ENCODE peak calls at places on chromosomes 6 and 20, in four cellular contexts. H is upper lobe of left lung, P is body of pancreas, Q is vagina. K is an unnamed sample.

GRCh38 chr20:17571153-17571527 is 1.3 kb downstream of the DSTN start:
- DNase-seq in H (no peak), P (no peak), Q (no peak), K (no peak)

GRCh38 chr20:63380346-63380870 is 19.3 kb upstream of the CHRNA4 start:
- DNase-seq in H (no peak), P (no peak), Q (no peak), K (no peak)

GRCh38 chr6:42269553-42269952 is 51.9 kb upstream of the MRPS10 start:
- DNase-seq in H (no peak), P (no peak), Q (no peak), K (peak; percentile 86)

GRCh38 chr6:26216015-26216885 is 129.0 kb downstream of the HFE start:
- DNase-seq in H (peak; percentile 53), P (peak; percentile 71), Q (no peak), K (peak; percentile 82)

GRCh38 chr6:146925846-146926245 is 278.4 kb upstream of the STXBP5 start:
- DNase-seq in H (no peak), P (no peak), Q (no peak), K (no peak)

GRCh38 chr6:110542311-110543024 is 66.1 kb upstream of the SLC22A16 start:
- DNase-seq in H (no peak), P (no peak), Q (no peak), K (no peak)

GRCh38 chr20:21027569-21027968 is 78.6 kb downstream of the LINC00237 start:
- DNase-seq in H (no peak), P (no peak), Q (no peak), K (no peak)

GRCh38 chr6:156873654-156874380 is 96.6 kb downstream of the ARID1B start:
- DNase-seq in H (no peak), P (no peak), Q (no peak), K (no peak)

GRCh38 chr20:17863577-17864292 is 104.9 kb downstream of the SNX5 start:
- DNase-seq in H (peak; percentile 34), P (peak; percentile 96), Q (no peak), K (no peak)

GRCh38 chr20:49477200-49477599 is 5.3 kb downstream of the KCNB1 start:
- DNase-seq in H (no peak), P (no peak), Q (no peak), K (no peak)

GRCh38 chr20:18380908-18381529 is 85.8 kb downstream of the DZANK1 start:
- DNase-seq in H (no peak), P (no peak), Q (no peak), K (no peak)

GRCh38 chr6:68967549-68968300 is 332.6 kb downstream of the ADGRB3 start:
- DNase-seq in H (peak; percentile 39), P (peak; percentile 72), Q (no peak), K (peak; percentile 69)

GRCh38 chr6:30720738-30721197 is 616 bp downstream of the TUBB start:
- DNase-seq in H (peak; percentile 87), P (peak; percentile 70), Q (no peak), K (peak; percentile 85)

GRCh38 chr6:30719791-30720737 is at the start of gene TUBB:
- DNase-seq in H (peak; percentile 99), P (peak; percentile 98), Q (peak; percentile 99), K (peak; percentile 95)

GRCh38 chr6:30724906-30725667 is 4.9 kb downstream of the TUBB start:
- DNase-seq in H (no peak), P (no peak), Q (no peak), K (no peak)

GRCh38 chr6:30721198-30722024 is 1.3 kb downstream of the TUBB start:
- DNase-seq in H (peak; percentile 91), P (peak; percentile 92), Q (no peak), K (peak; percentile 89)

GRCh38 chr6:30722280-30723112 is 2.3 kb downstream of the TUBB start:
- DNase-seq in H (peak; percentile 82), P (peak; percentile 78), Q (peak; percentile 94), K (peak; percentile 91)
- TF ChIP-seq POLR2A in H (no peak), P (no peak), Q (no peak), K (no peak)

DNA sequence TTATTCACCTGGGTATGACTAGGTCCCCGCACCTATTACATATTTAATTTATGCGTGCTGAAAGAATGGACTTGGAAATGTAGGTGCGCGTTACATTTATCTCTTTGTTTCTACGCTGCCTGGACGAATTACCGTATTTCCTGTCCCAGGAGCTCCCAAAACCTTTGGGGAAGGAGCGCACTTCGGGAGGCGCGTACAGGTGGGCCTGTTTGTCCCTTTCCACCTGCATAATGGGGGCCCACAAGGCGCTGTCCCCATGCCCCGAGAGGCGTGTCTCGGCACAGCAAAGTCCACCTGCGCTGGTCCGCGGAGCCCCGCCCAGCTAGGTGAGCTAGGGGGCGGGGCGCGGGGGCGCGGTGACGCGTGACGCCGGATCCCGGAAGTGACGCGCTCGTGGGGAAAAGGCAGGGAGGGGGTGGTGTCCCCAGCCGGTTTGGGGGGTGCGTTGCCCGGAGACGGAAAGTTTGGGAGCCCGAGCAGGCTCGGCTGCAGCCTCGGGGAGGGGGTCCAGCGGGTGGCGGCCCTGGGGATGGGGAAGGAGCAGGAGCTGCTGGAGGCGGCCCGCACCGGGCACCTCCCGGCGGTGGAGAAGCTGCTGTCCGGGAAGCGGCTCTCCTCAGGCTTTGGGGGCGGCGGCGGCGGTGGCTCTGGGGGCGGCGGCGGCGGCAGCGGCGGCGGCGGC is at the start of gene ANKS1A:
- DNase-seq in H (peak; percentile 90), P (peak; percentile 90), Q (peak; percentile 91), K (peak; percentile 95)
- TF ChIP-seq POLR2A in H (peak; percentile 59), P (peak; percentile 75), Q (peak; percentile 43), K (peak; percentile 96)

GRCh38 chr6:167825759-167826229 is 917 bp upstream of the AFDN start:
- DNase-seq in H (peak; percentile 78), P (peak; percentile 88), Q (no peak), K (peak; percentile 89)
- TF ChIP-seq POLR2A in H (no peak), P (peak; percentile 58), Q (no peak), K (peak; percentile 46)

GRCh38 chr6:1614767-1615650 is 5.3 kb downstream of the FOXC1 start:
- DNase-seq in H (no peak), P (no peak), Q (no peak), K (peak; percentile 52)

GRCh38 chr6:1612902-1613301 is 3.2 kb downstream of the FOXC1 start:
- DNase-seq in H (no peak), P (no peak), Q (no peak), K (no peak)

GRCh38 chr6:1612386-1612893 is 2.7 kb downstream of the FOXC1 start:
- DNase-seq in H (no peak), P (no peak), Q (no peak), K (no peak)

GRCh38 chr6:1614448-1614766 is 4.7 kb downstream of the FOXC1 start:
- DNase-seq in H (no peak), P (no peak), Q (no peak), K (no peak)

DNA sequence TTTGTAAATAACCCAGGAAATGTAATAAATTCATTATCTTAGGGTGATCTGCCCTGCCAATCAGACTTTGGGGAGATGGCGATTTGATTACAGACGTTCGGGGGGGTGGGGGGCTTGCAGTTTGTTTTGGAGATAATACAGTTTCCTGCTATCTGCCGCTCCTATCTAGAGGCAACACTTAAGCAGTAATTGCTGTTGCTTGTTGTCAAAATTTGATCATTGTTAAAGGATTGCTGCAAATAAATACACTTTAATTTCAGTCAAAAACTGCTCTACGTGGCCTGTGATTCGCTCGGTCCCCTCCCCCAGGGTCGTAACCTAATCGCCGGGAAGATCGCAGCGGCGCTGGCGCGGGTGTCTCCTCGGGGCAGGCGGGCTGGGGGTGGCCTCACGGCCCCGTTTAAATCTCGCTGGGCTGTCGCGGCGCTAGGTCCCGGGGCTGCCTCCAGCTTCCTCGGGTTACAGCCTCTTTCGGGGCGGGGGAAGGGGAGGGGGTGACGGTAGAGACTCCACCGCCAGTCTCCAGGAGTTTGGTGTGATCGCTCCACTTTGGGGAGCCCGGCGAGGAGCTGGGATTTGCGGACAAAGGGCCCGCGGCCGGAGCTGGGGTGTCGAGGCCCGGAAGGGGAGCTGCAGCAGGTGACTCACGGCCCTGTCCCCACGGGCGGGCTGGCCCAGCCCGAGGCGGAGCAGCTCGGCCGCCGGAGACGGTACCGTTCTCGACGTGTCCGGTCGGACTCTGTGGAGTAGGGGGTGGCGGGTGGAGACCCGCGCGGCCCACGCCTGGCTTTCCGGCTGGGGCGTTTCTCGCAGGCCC is 4.1 kb downstream of the FOXC1 start:
- DNase-seq in H (no peak), P (no peak), Q (no peak), K (no peak)
- TF ChIP-seq POLR2A in H (no peak), P (no peak), Q (no peak), K (no peak)

DNA sequence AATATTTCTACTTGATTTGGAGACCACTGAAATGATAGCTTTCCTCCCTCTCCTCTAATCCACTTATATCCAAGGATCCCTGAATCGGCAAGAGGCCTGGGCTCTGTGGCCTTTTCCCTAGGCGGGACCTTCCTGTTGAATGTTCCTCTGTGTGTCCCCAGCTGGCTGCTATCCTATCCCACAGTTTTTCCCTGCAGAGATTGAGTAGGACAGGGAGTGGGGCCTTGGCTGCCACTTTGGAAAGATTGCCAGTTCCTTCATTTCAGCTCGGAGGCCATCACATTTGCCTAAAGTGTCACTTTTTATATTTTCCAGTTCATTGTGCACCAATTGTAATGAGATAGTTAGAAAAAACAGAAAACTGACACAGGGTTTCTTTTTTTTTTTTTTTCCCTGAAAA is 38.9 kb upstream of the SMIM8 start:
- DNase-seq in H (no peak), P (no peak), Q (no peak), K (no peak)
- TF ChIP-seq POLR2A in H (no peak), P (no peak), Q (no peak), K (no peak)

GRCh38 chr6:16760536-16761468 is at the start of gene ATXN1:
- DNase-seq in H (peak; percentile 63), P (peak; percentile 67), Q (no peak), K (peak; percentile 78)
- TF ChIP-seq POLR2A in H (no peak), P (peak; percentile 90), Q (no peak), K (peak; percentile 65)

K was measured in Peyer's patch.